ENCODE peak calls at places on chromosomes 3 and 15, in nine cellular contexts. G, N, B, O, L, H, Z, F and W are unnamed samples.

GRCh38 chr15:101105059-101105851 is 146.6 kb downstream of the CHSY1 start:
- DNase-seq in G (no peak), O (no peak), L (no peak), F (no peak), B (no peak), N (no peak), H (no peak), Z (no peak), W (no peak)

GRCh38 chr3:152778001-152778400 is 56.9 kb upstream of the P2RY1 start:
- DNase-seq in H (no peak), N (no peak), O (no peak), L (no peak), Z (no peak), F (no peak), G (no peak), B (no peak), W (no peak)

GRCh38 chr3:52743152-52743551 is 27.6 kb downstream of the NEK4 start:
- DNase-seq in N (no peak), L (no peak), H (no peak), O (no peak), F (no peak), G (no peak), Z (no peak), B (no peak), W (no peak)

GRCh38 chr15:73965730-73966103 is 26.4 kb downstream of the STOML1 start:
- DNase-seq in G (no peak), F (no peak), H (peak; percentile 76), O (no peak), N (no peak), L (peak; percentile 38), Z (peak; percentile 42), B (peak; percentile 76), W (no peak)

GRCh38 chr15:80958818-80959495 is 30.7 kb downstream of the MESD start:
- DNase-seq in H (no peak), G (no peak), O (no peak), F (no peak), N (no peak), B (no peak), Z (no peak), L (no peak), W (no peak)

GRCh38 chr3:169846458-169847193 is 23.1 kb downstream of the LRRC31 start:
- DNase-seq in O (no peak), L (peak; percentile 82), N (no peak), B (no peak), F (no peak), Z (peak; percentile 87), G (no peak), H (peak; percentile 72), W (no peak)

GRCh38 chr3:29453278-29453961 is 172.5 kb downstream of the RBMS3 start:
- DNase-seq in F (no peak), Z (no peak), G (no peak), N (no peak), O (no peak), B (peak; percentile 83), L (no peak), H (no peak), W (no peak)

GRCh38 chr3:139122221-139122581 is 77.5 kb upstream of the PRR23C start:
- DNase-seq in H (no peak), Z (peak; percentile 54), G (no peak), N (no peak), L (peak; percentile 65), F (no peak), O (no peak), B (no peak), W (no peak)

GRCh38 chr15:101053261-101053660 is 134.1 kb downstream of the LRRK1 start:
- DNase-seq in H (no peak), F (no peak), B (no peak), G (no peak), Z (no peak), N (no peak), O (no peak), L (no peak), W (no peak)

GRCh38 chr15:67144609-67145306 is 79.4 kb downstream of the SMAD3 start:
- DNase-seq in F (no peak), N (no peak), H (no peak), O (peak; percentile 81), L (no peak), B (no peak), G (no peak), Z (peak; percentile 88), W (no peak)

GRCh38 chr3:185928532-185928931 is 9.3 kb downstream of the TRA2B start:
- DNase-seq in F (no peak), L (no peak), O (no peak), N (peak; percentile 37), B (no peak), Z (no peak), G (no peak), H (no peak), W (no peak)

GRCh38 chr3:29099296-29099695 is 181.6 kb upstream of the RBMS3 start:
- DNase-seq in N (no peak), O (no peak), F (no peak), G (no peak), Z (peak; percentile 46), L (no peak), B (peak; percentile 8), H (no peak), W (peak; percentile 17)

GRCh38 chr15:90205886-90206285 is 4.8 kb downstream of the SEMA4B start:
- DNase-seq in G (no peak), H (no peak), Z (no peak), F (no peak), B (no peak), N (no peak), O (no peak), L (no peak), W (no peak)

GRCh38 chr3:192005989-192006388 is 545.0 kb downstream of the PYDC2 start:
- DNase-seq in F (no peak), H (no peak), L (no peak), N (no peak), Z (no peak), B (no peak), G (no peak), O (no peak), W (no peak)

GRCh38 chr3:123627673-123628670 is 43.1 kb upstream of the HACD2 start:
- DNase-seq in G (no peak), H (no peak), B (no peak), N (no peak), Z (no peak), O (no peak), F (no peak), L (no peak), W (no peak)

GRCh38 chr15:44775923-44776322 is 39.6 kb downstream of the TRIM69 start:
- DNase-seq in Z (peak; percentile 23), L (no peak), G (no peak), O (no peak), F (no peak), B (peak; percentile 51), N (no peak), H (no peak), W (peak; percentile 57)

GRCh38 chr3:106070187-106070586 is 201.4 kb upstream of the CBLB start:
- DNase-seq in F (no peak), N (no peak), L (no peak), O (no peak), Z (no peak), G (no peak), B (no peak), H (no peak), W (no peak)

GRCh38 chr3:31185004-31185357 is 290.5 kb upstream of the GADL1 start:
- DNase-seq in L (no peak), Z (peak; percentile 71), B (no peak), G (no peak), H (no peak), F (no peak), O (no peak), N (no peak), W (no peak)

GRCh38 chr3:94862703-94863102 is 799.8 kb downstream of the NSUN3 start:
- DNase-seq in G (no peak), O (no peak), L (no peak), H (peak; percentile 12), N (peak; percentile 47), Z (peak; percentile 50), B (peak; percentile 13), F (no peak), W (peak; percentile 37)

GRCh38 chr15:72339777-72340177 is 19.8 kb upstream of the CELF6 start:
- DNase-seq in O (no peak), H (no peak), L (peak; percentile 96), N (no peak), G (no peak), B (no peak), Z (peak; percentile 96), F (no peak), W (peak; percentile 56)

GRCh38 chr15:68679961-68680371 is 101.2 kb downstream of the CORO2B start:
- DNase-seq in L (no peak), G (no peak), F (no peak), O (no peak), H (no peak), Z (no peak), B (no peak), N (no peak), W (peak; percentile 53)

GRCh38 chr3:101850327-101851048 is 1.2 kb downstream of the NFKBIZ start:
- DNase-seq in Z (peak; percentile 86), L (no peak), F (no peak), O (no peak), N (peak; percentile 6), B (peak; percentile 51), G (no peak), H (peak; percentile 56), W (no peak)

GRCh38 chr15:71374607-71375352 is 259.5 kb downstream of the THSD4 start:
- DNase-seq in O (peak; percentile 80), F (no peak), N (no peak), Z (peak; percentile 71), B (no peak), G (no peak), L (peak; percentile 50), H (no peak), W (no peak)

GRCh38 chr3:12963869-12964712 is 109.1 kb downstream of the IQSEC1 start:
- DNase-seq in G (no peak), N (no peak), O (no peak), B (no peak), F (no peak), H (no peak), L (no peak), Z (peak; percentile 31), W (peak; percentile 26)

GRCh38 chr3:157981819-157982218 is 124.4 kb downstream of the SHOX2 start:
- DNase-seq in N (no peak), O (no peak), H (no peak), Z (no peak), L (no peak), G (no peak), F (no peak), B (no peak), W (no peak)

GRCh38 chr3:99895706-99896441 is 78.2 kb downstream of the CMSS1 start:
- DNase-seq in F (no peak), Z (peak; percentile 92), G (peak; percentile 76), N (no peak), B (no peak), O (peak; percentile 77), L (peak; percentile 92), H (no peak), W (no peak)

GRCh38 chr3:191047930-191048329 is 151.1 kb upstream of the OSTN start:
- DNase-seq in Z (no peak), O (no peak), L (no peak), N (no peak), F (no peak), H (no peak), B (no peak), G (no peak), W (no peak)

GRCh38 chr3:196995646-196996355 is 27.2 kb upstream of the PIGZ start:
- DNase-seq in B (peak; percentile 89), L (no peak), Z (no peak), O (no peak), H (no peak), G (no peak), F (no peak), N (no peak), W (peak; percentile 98)

GRCh38 chr3:264394-265156 is 68.0 kb downstream of the CHL1 start:
- DNase-seq in G (no peak), B (no peak), L (no peak), N (no peak), Z (peak; percentile 74), H (no peak), O (no peak), F (no peak), W (no peak)

GRCh38 chr15:48896775-48897143 is 18.8 kb downstream of the EID1 start:
- DNase-seq in Z (no peak), F (no peak), G (no peak), L (no peak), O (no peak), N (no peak), H (no peak), B (no peak), W (no peak)

GRCh38 chr3:100776736-100777135 is 67.4 kb downstream of the TFG start:
- DNase-seq in F (no peak), B (no peak), H (no peak), G (no peak), L (no peak), O (no peak), Z (peak; percentile 34), N (peak; percentile 23), W (no peak)